ENCODE peak calls at places on chromosome 7, in seven cellular contexts. Q is cardiac fibroblast, A is progenitor cell of endocrine pancreas, U is choroid plexus epithelial cell, G is H9, C is astrocyte, W is AG04450. J is an unnamed sample.

GRCh38 chr7:595621-596010 is 76.0 kb upstream of the PDGFA start:
- DNase-seq in Q (no peak), A (no peak), U (no peak), G (no peak), C (no peak), W (no peak), J (no peak)

GRCh38 chr7:50151661-50152060 is 58.6 kb upstream of the ZPBP start:
- DNase-seq in Q (no peak), A (no peak), U (no peak), G (no peak), C (no peak), W (no peak), J (no peak)

GRCh38 chr7:76047305-76047810 is 442 bp downstream of the STYXL1 start:
- DNase-seq in Q (peak; percentile 21), A (no peak), U (peak; percentile 22), G (no peak), C (no peak), W (no peak), J (no peak)

GRCh38 chr7:131013716-131014115 is 279.7 kb upstream of the KLF14 start:
- DNase-seq in Q (no peak), A (no peak), U (no peak), G (no peak), C (no peak), W (no peak), J (no peak)

GRCh38 chr7:37323912-37324430 is 124.7 kb downstream of the ELMO1 start:
- DNase-seq in Q (no peak), A (no peak), U (no peak), G (no peak), C (no peak), W (no peak), J (no peak)

GRCh38 chr7:128830231-128831177 is at the start of gene FLNC:
- DNase-seq in Q (peak; percentile 73), A (no peak), U (peak; percentile 71), G (no peak), C (peak; percentile 50), W (no peak), J (peak; percentile 58)

GRCh38 chr7:12584940-12585339 is 14.4 kb downstream of the SCIN start:
- DNase-seq in Q (no peak), A (no peak), U (peak; percentile 9), G (no peak), C (peak; percentile 51), W (no peak), J (peak; percentile 18)

GRCh38 chr7:148935451-148935850 is 51.4 kb upstream of the EZH2 start:
- DNase-seq in Q (no peak), A (no peak), U (no peak), G (no peak), C (no peak), W (no peak), J (no peak)

GRCh38 chr7:152435384-152436278 is at the start of gene KMT2C:
- DNase-seq in Q (peak; percentile 64), A (peak; percentile 36), U (peak; percentile 58), G (peak; percentile 37), C (no peak), W (no peak), J (peak; percentile 72)

GRCh38 chr7:157855452-157856213 is 518.8 kb downstream of the DNAJB6 start:
- DNase-seq in Q (no peak), A (no peak), U (no peak), G (no peak), C (no peak), W (no peak), J (no peak)
- TF ChIP-seq CTCF in Q (no peak), A (no peak), U (no peak), G (no peak), C (no peak), W (no peak), J (no peak)

GRCh38 chr7:28812641-28813040 is 145.5 kb downstream of the TRIL start:
- DNase-seq in Q (no peak), A (no peak), U (no peak), G (no peak), C (no peak), W (no peak), J (no peak)
- TF ChIP-seq CTCF in Q (no peak), A (no peak), U (no peak), G (no peak), C (no peak), W (no peak), J (no peak)

DNA sequence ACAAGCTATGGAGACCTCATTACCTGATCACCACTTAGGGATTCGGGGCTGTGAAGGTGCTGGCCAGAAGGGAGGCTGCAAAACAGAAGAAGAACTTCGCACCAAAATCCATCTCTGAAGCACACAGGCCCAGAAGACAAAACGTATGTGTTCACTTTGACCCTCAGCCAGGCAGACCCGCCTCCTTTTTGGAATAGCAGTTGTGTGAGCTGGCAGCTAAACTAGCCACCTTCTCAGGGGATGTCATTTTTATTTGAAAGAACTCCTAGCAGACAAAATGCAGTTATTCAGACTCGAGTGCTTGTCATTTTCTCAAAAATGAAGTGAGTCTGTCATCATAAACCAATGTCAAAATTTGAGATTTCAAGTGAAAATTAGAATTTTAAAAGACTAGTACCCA is 71.7 kb downstream of the TNS3 start:
- DNase-seq in Q (no peak), A (no peak), U (no peak), G (no peak), C (no peak), W (no peak), J (no peak)
- TF ChIP-seq CTCF in Q (no peak), A (no peak), U (no peak), G (no peak), C (no peak), W (no peak), J (no peak)

DNA sequence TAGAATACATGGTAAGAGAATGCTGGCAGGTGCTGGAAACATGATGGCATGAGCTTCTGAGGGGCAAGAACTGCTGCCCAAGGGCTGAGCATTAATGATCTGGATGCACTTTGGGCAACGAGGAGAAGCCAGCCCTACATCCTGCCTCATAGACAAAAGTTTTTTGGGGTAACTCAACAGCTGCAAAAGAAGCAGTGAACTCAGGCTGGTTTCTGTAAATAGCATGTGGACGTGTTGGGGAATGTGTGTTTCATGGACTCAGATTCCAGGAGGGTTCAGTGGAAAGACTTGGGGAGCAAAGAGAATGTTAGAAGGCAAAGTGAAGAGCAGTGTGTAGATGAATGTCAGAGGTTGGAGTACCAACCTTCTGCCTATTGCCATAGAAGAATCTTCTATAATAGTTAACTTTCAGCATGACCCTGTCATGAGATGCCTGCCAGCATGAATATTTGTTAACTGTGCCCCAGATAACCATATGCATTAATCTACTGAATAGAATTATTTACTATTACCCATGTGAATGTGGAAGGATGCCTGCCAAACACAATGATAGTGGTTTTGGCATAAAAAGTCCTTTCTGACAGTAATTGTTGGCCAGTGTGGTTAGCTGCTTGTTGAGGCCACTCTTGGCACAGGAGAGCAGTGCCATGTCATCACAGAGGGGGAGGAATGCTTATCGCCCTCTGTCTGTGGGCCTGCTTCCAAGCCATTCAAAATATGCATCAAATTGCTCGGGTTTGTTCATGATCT is 165.6 kb downstream of the WNT2 start:
- DNase-seq in Q (peak; percentile 96), A (no peak), U (peak; percentile 85), G (no peak), C (peak; percentile 96), W (peak; percentile 59), J (no peak)
- TF ChIP-seq CTCF in Q (peak; percentile 51), A (no peak), U (peak; percentile 68), G (peak; percentile 26), C (peak; percentile 23), W (peak; percentile 48), J (no peak)

J was measured in GM13976.